ENCODE peak calls at places on chromosomes 4 and X, in five cellular contexts. T is GM23248, R is esophagus squamous epithelium, C is cardiac muscle cell, H is endodermal cell. X is an unnamed sample.
A peak's percentile ranks its signal among the peaks of the same experiment; 100 is the strongest.

GRCh38 chrX:13815664-13816063 is 1.2 kb downstream of the GPM6B start:
- DNase-seq in T (no peak), R (no peak), C (no peak), H (no peak), X (no peak)

GRCh38 chr4:24601121-24601520 is 16.8 kb upstream of the DHX15 start:
- DNase-seq in T (no peak), R (no peak), C (no peak), H (no peak), X (no peak)

GRCh38 chr4:73208376-73208775 is 50.2 kb downstream of the ANKRD17 start:
- DNase-seq in T (peak; percentile 76), R (no peak), C (no peak), H (no peak), X (no peak)

GRCh38 chr4:141614878-141615586 is 21.4 kb upstream of the IL15 start:
- DNase-seq in T (no peak), R (no peak), C (no peak), H (no peak), X (no peak)

GRCh38 chr4:88275516-88275915 is 8.8 kb downstream of the PPM1K start:
- DNase-seq in T (no peak), R (no peak), C (no peak), H (no peak), X (no peak)

GRCh38 chr4:101604976-101605375 is 185.6 kb upstream of the BANK1 start:
- DNase-seq in T (no peak), R (no peak), C (no peak), H (no peak), X (no peak)

GRCh38 chr4:11424000-11424399 is 4.7 kb downstream of the HS3ST1 start:
- DNase-seq in T (peak; percentile 6), R (no peak), C (peak; percentile 78), H (peak; percentile 81), X (no peak)

GRCh38 chrX:30957753-30958152 is 68.7 kb upstream of the TAB3 start:
- DNase-seq in T (peak; percentile 50), R (no peak), C (peak; percentile 21), H (peak; percentile 55), X (no peak)

GRCh38 chrX:107467271-107467670 is 17.8 kb downstream of the FRMPD3 start:
- DNase-seq in T (no peak), R (no peak), C (no peak), H (peak; percentile 27), X (no peak)
- H3K9me3 ChIP-seq in T (no peaks in the 10 kb centered on the region), R (no peaks in the 10 kb centered on the region), C (no peaks in the 10 kb centered on the region), H (no peaks in the 10 kb centered on the region), X (no peaks in the 10 kb centered on the region)

GRCh38 chr4:19095491-19096046 is 1074.0 kb upstream of the LCORL start:
- DNase-seq in T (peak; percentile 2), R (no peak), C (no peak), H (no peak), X (no peak)
- H3K9me3 ChIP-seq in T (no peaks in the 10 kb centered on the region), R (no peaks in the 10 kb centered on the region), C (no peaks in the 10 kb centered on the region), H (no peaks in the 10 kb centered on the region), X (no peaks in the 10 kb centered on the region)

DNA sequence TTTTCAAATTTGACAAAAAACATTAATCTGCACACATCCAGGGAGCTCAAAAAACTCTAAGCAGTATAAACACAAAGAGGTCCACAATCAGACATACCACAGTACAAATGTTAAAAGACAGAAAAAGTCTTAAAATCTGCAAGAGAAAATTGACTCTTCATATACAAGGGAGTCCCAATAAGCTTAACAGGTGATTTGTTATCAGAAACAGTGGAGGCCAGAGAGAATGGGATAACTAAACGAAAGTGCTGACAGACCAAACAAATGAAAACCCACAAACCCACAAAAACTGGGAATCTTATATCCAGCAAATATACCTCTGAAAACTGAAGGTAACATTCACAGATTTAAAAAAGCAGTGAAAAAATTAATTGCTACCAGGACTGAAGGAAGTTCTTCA is 182.0 kb upstream of the PAQR3 start:
- DNase-seq in T (no peak), R (no peak), C (no peak), H (no peak), X (no peak)
- H3K9me3 ChIP-seq in T (no peaks in the 10 kb centered on the region), R (peaks cover 36% of the 10 kb centered on the region), C (no peaks in the 10 kb centered on the region), H (peaks cover 21% of the 10 kb centered on the region), X (no peaks in the 10 kb centered on the region)

GRCh38 chr4:165336743-165337142 is 9.3 kb downstream of the MSMO1 start:
- DNase-seq in T (no peak), R (no peak), C (no peak), H (no peak), X (no peak)
- H3K9me3 ChIP-seq in T (no peaks in the 10 kb centered on the region), R (no peaks in the 10 kb centered on the region), C (no peaks in the 10 kb centered on the region), H (no peaks in the 10 kb centered on the region), X (no peaks in the 10 kb centered on the region)